ENCODE peak calls at places on chromosomes 7 and 10, in five cellular contexts. T is colonic mucosa; K is hypothalamus; Z is osteocyte; O is stimulated activated CD8-positive, alpha-beta memory T cell treated with anti-CD3 and anti-CD28 coated beads, Interleukin-15, amount 100 ng/mL, for 24 hours. X is an unnamed sample.

GRCh38 chr7:105289704-105290103 is 99.0 kb downstream of the SRPK2 start:
- DNase-seq in T (no peak), K (no peak), Z (no peak), O (no peak), X (no peak)

GRCh38 chr10:66176772-66177171 is 749.1 kb upstream of the LRRTM3 start:
- DNase-seq in T (no peak), K (no peak), Z (no peak), O (no peak), X (no peak)

GRCh38 chr7:29146888-29147609 is 712 bp upstream of the CPVL start:
- DNase-seq in T (peak; percentile 32), K (no peak), Z (no peak), O (no peak), X (no peak)

GRCh38 chr7:130814753-130815152 is 80.7 kb upstream of the KLF14 start:
- DNase-seq in T (no peak), K (no peak), Z (no peak), O (no peak), X (no peak)

GRCh38 chr10:46232084-46232483 is 54.7 kb upstream of the ANTXRL start:
- DNase-seq in T (no peak), K (no peak), Z (peak; percentile 53), O (no peak), X (no peak)

GRCh38 chr7:149093228-149093627 is 2.7 kb upstream of the ZNF786 start:
- DNase-seq in T (no peak), K (no peak), Z (no peak), O (no peak), X (no peak)

GRCh38 chr10:80168679-80169380 is 36.3 kb downstream of the PLAC9 start:
- DNase-seq in T (no peak), K (no peak), Z (no peak), O (no peak), X (no peak)

GRCh38 chr7:49980414-49980813 is 112.6 kb downstream of the ZPBP start:
- DNase-seq in T (no peak), K (no peak), Z (no peak), O (no peak), X (no peak)

GRCh38 chr10:110793887-110794286 is 77.8 kb upstream of the PDCD4 start:
- DNase-seq in T (no peak), K (no peak), Z (no peak), O (no peak), X (no peak)

GRCh38 chr10:12629767-12630165 is 280.4 kb downstream of the CAMK1D start:
- DNase-seq in T (no peak), K (no peak), Z (peak; percentile 66), O (no peak), X (no peak)

GRCh38 chr7:30224511-30225031 is 59.8 kb upstream of the ZNRF2 start:
- DNase-seq in T (no peak), K (no peak), Z (peak; percentile 25), O (no peak), X (no peak)

GRCh38 chr7:30845426-30846135 is 66.1 kb upstream of the AQP1 start:
- DNase-seq in T (no peak), K (peak; percentile 23), Z (no peak), O (no peak), X (no peak)

GRCh38 chr10:69682955-69683474 is 53.0 kb downstream of the FAM241B start:
- DNase-seq in T (no peak), K (no peak), Z (no peak), O (no peak), X (no peak)

GRCh38 chr10:71216751-71217265 is 4.4 kb downstream of the UNC5B start:
- DNase-seq in T (no peak), K (no peak), Z (no peak), O (no peak), X (no peak)

GRCh38 chr7:2151235-2151634 is 81.5 kb downstream of the MAD1L1 start:
- DNase-seq in T (no peak), K (peak; percentile 53), Z (no peak), O (no peak), X (no peak)

GRCh38 chr7:131501422-131501821 is 55.0 kb downstream of the PODXL start:
- DNase-seq in T (no peak), K (no peak), Z (no peak), O (no peak), X (no peak)

GRCh38 chr7:2632717-2633537 is 1.1 kb downstream of the TTYH3 start:
- DNase-seq in T (peak; percentile 76), K (peak; percentile 42), Z (peak; percentile 92), O (no peak), X (peak; percentile 56)

GRCh38 chr10:106588019-106588418 is 576.5 kb downstream of the SORCS1 start:
- DNase-seq in T (no peak), K (no peak), Z (no peak), O (no peak), X (no peak)

GRCh38 chr7:2030475-2031456 is 202.0 kb downstream of the MAD1L1 start:
- DNase-seq in T (no peak), K (no peak), Z (no peak), O (no peak), X (no peak)

GRCh38 chr7:63899691-63900393 is 98.8 kb upstream of the ZNF722 start:
- DNase-seq in T (peak; percentile 85), K (peak; percentile 85), Z (no peak), O (peak; percentile 56), X (peak; percentile 87)

GRCh38 chr7:139774376-139774775 is 3.4 kb downstream of the HIPK2 start:
- DNase-seq in T (no peak), K (no peak), Z (no peak), O (no peak), X (no peak)

GRCh38 chr10:89342219-89342966 is 14.6 kb downstream of the IFIT3 start:
- DNase-seq in T (no peak), K (peak; percentile 83), Z (no peak), O (no peak), X (peak; percentile 50)

GRCh38 chr10:70809011-70809611 is 6.6 kb upstream of the SGPL1 start:
- DNase-seq in T (no peak), K (no peak), Z (no peak), O (no peak), X (no peak)

GRCh38 chr10:61961278-61961677 is 59.8 kb downstream of the ARID5B start:
- DNase-seq in T (no peak), K (no peak), Z (no peak), O (no peak), X (no peak)

GRCh38 chr7:26618458-26618857 is 245.9 kb downstream of the SKAP2 start:
- DNase-seq in T (no peak), K (no peak), Z (no peak), O (no peak), X (no peak)

GRCh38 chr7:115008465-115009114 is 86.7 kb downstream of the MDFIC start:
- DNase-seq in T (peak; percentile 32), K (no peak), Z (no peak), O (no peak), X (peak; percentile 57)

GRCh38 chr10:43981232-43981631 is 332.6 kb upstream of the ZNF32 start:
- DNase-seq in T (no peak), K (no peak), Z (no peak), O (no peak), X (no peak)

GRCh38 chr7:16999541-17000266 is 117.9 kb upstream of the AGR3 start:
- DNase-seq in T (no peak), K (no peak), Z (no peak), O (no peak), X (no peak)

GRCh38 chr7:149293946-149294640 is 32.1 kb downstream of the ZNF783 start:
- DNase-seq in T (no peak), K (no peak), Z (peak; percentile 82), O (no peak), X (no peak)

GRCh38 chr10:22505923-22506685 is 160.8 kb downstream of the SPAG6 start:
- DNase-seq in T (peak; percentile 51), K (no peak), Z (no peak), O (peak; percentile 3), X (no peak)

X was measured in mucosa of gallbladder.